ENCODE peak calls at places on chromosomes 1 and 21, in six cellular contexts. G is PC-9, W is PC-3, B is neural progenitor cell, R is SK-N-MC, X is A673. C is an unnamed sample.

GRCh38 chr1:161200421-161200991 is 1.7 kb upstream of the ADAMTS4 start:
- DNase-seq in G (no peak), W (no peak), B (peak), R (no peak), X (no peak), C (no peak)

GRCh38 chr1:156581661-156582387 is 2.3 kb downstream of the TTC24 start:
- DNase-seq in G (no peak), W (no peak), B (no peak), R (no peak), X (no peak), C (no peak)

GRCh38 chr1:12057940-12058687 is 5.0 kb upstream of the TNFRSF8 start:
- DNase-seq in G (no peak), W (no peak), B (no peak), R (no peak), X (no peak), C (no peak)

GRCh38 chr1:163436133-163436532 is 114.4 kb downstream of the NUF2 start:
- DNase-seq in G (no peak), W (no peak), B (no peak), R (no peak), X (no peak), C (no peak)

GRCh38 chr21:27079807-27080206 is 112.9 kb upstream of the ADAMTS5 start:
- DNase-seq in G (no peak), W (no peak), B (no peak), R (no peak), X (peak), C (no peak)

GRCh38 chr21:21163904-21164303 is 165.7 kb downstream of the NCAM2 start:
- DNase-seq in G (no peak), W (peak), B (peak), R (peak), X (peak), C (peak)

GRCh38 chr1:30811187-30811586 is 53.6 kb upstream of the LAPTM5 start:
- DNase-seq in G (no peak), W (no peak), B (no peak), R (no peak), X (no peak), C (no peak)

GRCh38 chr21:29578306-29578705 is 279.6 kb downstream of the BACH1 start:
- DNase-seq in G (no peak), W (no peak), B (no peak), R (no peak), X (peak), C (no peak)

GRCh38 chr1:203671047-203671446 is 44.4 kb downstream of the ATP2B4 start:
- DNase-seq in G (no peak), W (no peak), B (no peak), R (no peak), X (no peak), C (no peak)

GRCh38 chr1:226951286-226952120 is 11.4 kb downstream of the COQ8A start:
- DNase-seq in G (no peak), W (peak), B (no peak), R (no peak), X (no peak), C (no peak)

GRCh38 chr1:14913475-14914155 is 239.9 kb upstream of the TMEM51 start:
- DNase-seq in G (no peak), W (no peak), B (no peak), R (no peak), X (no peak), C (no peak)

GRCh38 chr1:55504306-55504706 is 289.1 kb upstream of the USP24 start:
- DNase-seq in G (no peak), W (no peak), B (peak), R (no peak), X (no peak), C (no peak)

GRCh38 chr1:156073110-156073693 is 9.1 kb downstream of the MEX3A start:
- DNase-seq in G (no peak), W (no peak), B (no peak), R (no peak), X (no peak), C (no peak)

GRCh38 chr1:158037876-158038359 is 44.5 kb downstream of the KIRREL1 start:
- DNase-seq in G (peak), W (peak), B (no peak), R (no peak), X (peak), C (no peak)

GRCh38 chr1:207825719-207826556 is 74.1 kb downstream of the CD46 start:
- DNase-seq in G (no peak), W (peak), B (no peak), R (no peak), X (no peak), C (no peak)

DNA sequence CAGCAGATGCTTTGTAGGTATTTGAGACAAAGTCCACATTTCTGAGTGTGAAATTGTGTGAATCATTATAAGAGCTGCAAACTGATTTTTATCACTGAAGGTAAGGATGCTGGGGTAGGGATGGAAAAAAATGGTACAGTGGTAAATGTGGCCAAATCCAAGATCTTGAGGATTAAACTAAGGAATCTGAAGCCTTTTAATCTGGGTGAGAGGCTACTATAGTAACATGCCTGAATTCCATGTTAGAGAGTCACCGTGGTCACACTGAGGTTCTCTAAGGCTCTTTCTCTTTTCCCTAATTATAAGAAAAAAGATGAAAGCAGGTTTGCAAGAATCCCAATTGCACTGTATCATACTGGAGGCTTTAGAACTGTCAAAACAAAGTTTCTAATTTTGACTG is 17.6 kb downstream of the PTGER3 start:
- DNase-seq in G (no peak), W (no peak), B (no peak), R (no peak), X (no peak), C (no peak)
- TF ChIP-seq EZH2 in G (no peak), W (no peak), B (no peak), R (no peak), X (no peak), C (no peak)

GRCh38 chr1:118988186-118989005 is at the start of gene TBX15:
- DNase-seq in G (no peak), W (no peak), B (peak), R (no peak), X (no peak), C (no peak)

GRCh38 chr1:118991448-118991847 is 3.3 kb upstream of the TBX15 start:
- DNase-seq in G (no peak), W (no peak), B (no peak), R (no peak), X (no peak), C (no peak)

GRCh38 chr1:118989006-118989736 is 1.0 kb upstream of the TBX15 start:
- DNase-seq in G (no peak), W (no peak), B (peak), R (no peak), X (no peak), C (no peak)

GRCh38 chr1:118990513-118991131 is 2.5 kb upstream of the TBX15 start:
- DNase-seq in G (no peak), W (no peak), B (no peak), R (no peak), X (no peak), C (no peak)

GRCh38 chr1:118989878-118990378 is 1.8 kb upstream of the TBX15 start:
- DNase-seq in G (no peak), W (no peak), B (peak), R (no peak), X (no peak), C (no peak)
- TF ChIP-seq EZH2 in G (no peak), W (no peak), B (peak), R (no peak), X (no peak), C (no peak)

GRCh38 chr1:165355977-165356811 is at the start of gene LMX1A:
- DNase-seq in G (no peak), W (no peak), B (peak), R (no peak), X (peak), C (no peak)
- TF ChIP-seq EZH2 in G (no peak), W (peak), B (peak), R (no peak), X (peak), C (no peak)

DNA sequence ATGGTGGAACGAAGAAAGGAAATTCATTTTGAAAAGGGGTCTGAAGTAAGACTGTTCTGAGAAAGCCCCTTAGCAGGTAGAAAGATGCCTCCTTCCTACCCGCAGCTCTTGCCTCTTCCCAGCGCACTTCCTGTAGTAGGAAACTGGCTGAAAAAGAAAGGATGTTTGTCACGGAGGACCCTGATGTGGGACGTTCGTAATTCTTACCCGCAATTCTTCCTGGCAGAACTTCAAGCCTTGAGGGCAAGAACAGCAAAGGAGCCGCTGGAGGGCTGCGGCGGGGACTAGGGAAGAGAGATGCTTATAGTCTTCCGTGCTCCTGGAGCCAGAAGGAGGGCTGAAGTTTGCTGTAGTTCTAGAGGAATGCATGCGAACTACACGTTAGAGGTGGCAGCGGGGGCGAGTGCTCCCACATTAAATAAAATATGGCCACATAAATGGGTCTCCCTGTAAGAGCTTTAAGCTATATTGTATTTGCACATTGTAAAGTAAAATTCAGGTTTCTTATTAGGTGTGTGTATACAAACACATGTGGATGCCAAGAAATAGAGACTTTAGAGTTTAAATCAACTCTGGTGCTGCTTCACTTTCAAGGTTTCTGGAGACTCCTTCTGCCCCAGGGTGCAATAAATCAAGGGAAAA is 6.4 kb downstream of the C1orf53 start:
- DNase-seq in G (no peak), W (no peak), B (peak), R (peak), X (peak), C (no peak)
- TF ChIP-seq EZH2 in G (no peak), W (no peak), B (peak), R (no peak), X (peak), C (no peak)

GRCh38 chr1:180235502-180236239 is 5.6 kb downstream of the LHX4 start:
- DNase-seq in G (no peak), W (no peak), B (peak), R (no peak), X (no peak), C (no peak)
- TF ChIP-seq EZH2 in G (no peak), W (no peak), B (peak), R (peak), X (peak), C (no peak)

DNA sequence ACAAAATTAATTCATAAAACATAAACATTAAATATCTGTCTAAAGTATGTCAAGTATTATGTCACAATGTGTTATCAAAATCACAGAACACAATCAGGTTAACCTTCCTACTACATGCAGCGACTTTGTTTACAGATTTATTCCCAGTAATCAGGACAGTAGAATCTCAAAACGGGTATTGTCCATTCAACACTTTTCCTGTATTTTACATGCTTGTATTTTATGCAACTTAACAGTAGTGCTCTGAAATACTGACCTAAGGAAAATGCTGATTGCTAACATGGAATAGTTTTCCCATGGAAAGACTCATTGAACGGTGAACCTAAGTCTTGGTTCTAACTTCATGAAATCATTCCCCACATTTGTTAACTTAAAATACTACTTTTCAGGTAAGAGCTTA is 2.3 kb downstream of the SERBP1 start:
- DNase-seq in G (no peak), W (no peak), B (no peak), R (no peak), X (no peak), C (no peak)
- TF ChIP-seq EZH2 in G (no peak), W (no peak), B (no peak), R (no peak), X (no peak), C (no peak)

GRCh38 chr1:201877877-201878339 is 10.8 kb upstream of the SHISA4 start:
- DNase-seq in G (peak), W (peak), B (peak), R (peak), X (peak), C (peak)
- TF ChIP-seq EZH2 in G (no peak), W (no peak), B (no peak), R (no peak), X (no peak), C (no peak)

GRCh38 chr1:205041121-205041758 is 1.8 kb upstream of the CNTN2 start:
- DNase-seq in G (no peak), W (no peak), B (no peak), R (no peak), X (no peak), C (no peak)

GRCh38 chr1:205043866-205044265 is 854 bp downstream of the CNTN2 start:
- DNase-seq in G (no peak), W (no peak), B (peak), R (no peak), X (no peak), C (no peak)

GRCh38 chr1:205044745-205045144 is 1.7 kb downstream of the CNTN2 start:
- DNase-seq in G (no peak), W (no peak), B (peak), R (no peak), X (no peak), C (no peak)

GRCh38 chr1:205041998-205042910 is 758 bp upstream of the CNTN2 start:
- DNase-seq in G (no peak), W (no peak), B (no peak), R (no peak), X (no peak), C (no peak)

DNA sequence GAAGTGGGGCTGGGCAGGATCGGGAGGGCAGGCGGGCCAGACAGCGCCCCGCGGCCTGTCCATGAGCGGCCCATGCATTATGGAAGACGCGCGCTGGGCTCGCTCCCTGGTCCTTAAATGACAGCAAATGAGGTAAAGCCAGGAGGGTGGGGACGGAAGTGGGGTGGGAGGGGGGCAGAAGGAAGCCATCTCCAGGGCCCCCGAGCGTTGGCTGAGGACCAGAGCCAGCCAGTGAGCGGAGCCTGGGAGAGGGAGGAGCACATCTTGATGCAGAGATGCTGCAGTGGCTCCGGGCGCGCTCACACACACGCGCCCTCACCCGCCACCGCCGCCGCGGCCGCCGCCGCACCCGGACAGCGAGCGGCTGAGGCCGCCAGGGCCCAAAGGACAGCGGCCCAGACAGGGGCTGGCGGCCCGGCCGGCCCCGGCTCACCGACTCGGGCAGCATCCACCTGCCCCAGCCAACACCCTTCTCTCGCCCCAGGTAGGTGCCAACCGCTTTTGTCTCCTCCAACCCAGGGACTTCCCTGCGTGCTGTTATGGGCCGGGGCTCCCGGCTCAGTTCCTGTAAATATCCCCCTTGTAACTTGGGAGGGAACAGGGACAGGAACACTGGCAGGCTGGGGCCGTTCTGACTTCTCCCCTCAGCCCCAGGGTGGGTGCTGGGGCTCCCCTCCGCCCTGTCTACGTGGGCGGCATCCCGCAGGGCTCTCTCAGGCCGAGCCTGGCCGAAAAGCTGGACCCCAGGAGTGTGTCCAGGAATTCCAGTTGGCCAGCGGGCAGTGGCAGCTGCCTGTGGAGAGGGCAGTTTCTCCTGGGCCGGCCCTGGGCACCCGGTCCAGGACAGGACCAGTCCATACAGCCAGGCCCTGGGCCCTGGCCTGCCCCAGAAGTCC is at the start of gene CNTN2:
- DNase-seq in G (no peak), W (no peak), B (peak), R (no peak), X (no peak), C (no peak)
- TF ChIP-seq EZH2 in G (no peak), W (peak), B (no peak), R (no peak), X (no peak), C (no peak)

DNA sequence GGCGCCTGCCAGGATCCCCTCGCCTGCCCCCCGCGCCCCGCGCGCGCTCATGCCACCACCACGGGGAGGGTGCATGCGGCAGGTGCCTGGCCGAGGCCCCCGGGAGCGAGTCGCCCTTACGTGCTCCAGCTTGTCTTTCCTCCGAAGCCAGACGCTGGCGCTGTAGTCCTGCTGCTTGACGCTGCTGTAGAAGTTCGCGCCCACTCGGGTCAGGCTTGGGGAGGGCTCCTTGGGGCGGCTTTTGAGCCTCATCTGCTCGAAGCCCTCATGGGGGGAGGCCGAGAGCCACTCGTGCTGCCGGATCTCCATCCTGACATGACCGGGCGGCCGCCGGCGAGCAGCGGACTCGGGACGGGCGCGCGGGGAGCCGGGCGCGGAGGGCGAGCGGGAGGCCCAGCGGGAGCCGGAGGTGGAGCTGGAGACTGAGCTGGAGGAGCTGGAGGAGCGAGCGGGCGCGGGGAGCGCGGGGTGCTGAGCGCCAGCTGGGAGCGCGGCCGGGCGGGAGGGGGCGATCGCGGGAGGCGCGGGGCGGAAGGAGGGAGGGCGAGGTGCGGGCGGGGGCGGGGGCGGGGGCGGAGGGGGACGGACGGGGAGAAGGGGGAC is 428 bp downstream of the PLD5 start:
- DNase-seq in G (no peak), W (peak), B (peak), R (no peak), X (peak), C (no peak)
- TF ChIP-seq EZH2 in G (no peak), W (peak), B (no peak), R (no peak), X (no peak), C (no peak)

GRCh38 chr1:148160421-148161251 is 8.6 kb upstream of the NBPF11 start:
- DNase-seq in G (no peak), W (no peak), B (no peak), R (no peak), X (no peak), C (no peak)

GRCh38 chr1:148160048-148160395 is 7.9 kb upstream of the NBPF11 start:
- DNase-seq in G (no peak), W (no peak), B (no peak), R (no peak), X (no peak), C (no peak)

GRCh38 chr1:148161252-148161901 is 9.3 kb upstream of the NBPF11 start:
- DNase-seq in G (no peak), W (no peak), B (no peak), R (no peak), X (no peak), C (no peak)

GRCh38 chr1:148162363-148162762 is 10.3 kb upstream of the NBPF11 start:
- DNase-seq in G (no peak), W (no peak), B (no peak), R (no peak), X (no peak), C (no peak)

DNA sequence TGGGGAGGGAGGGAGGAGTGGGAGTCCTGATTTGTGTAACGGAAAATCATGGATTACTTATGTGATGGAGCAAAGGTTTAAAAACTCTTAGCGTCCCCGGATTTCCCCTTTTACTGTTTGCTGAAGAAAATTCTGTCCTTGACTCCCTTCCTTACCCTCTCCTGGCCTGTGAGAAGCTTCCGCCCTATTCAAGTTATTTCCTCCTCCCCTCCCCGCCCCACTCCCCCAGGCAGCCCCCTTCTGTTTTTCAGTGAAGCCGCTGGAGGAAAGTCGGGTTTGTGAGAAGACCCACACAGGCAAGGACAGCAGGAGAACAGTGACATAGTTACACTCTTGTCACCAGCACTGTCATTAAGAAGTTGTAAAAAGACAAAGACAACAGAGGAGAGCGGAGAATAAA is 6.5 kb upstream of the NBPF11 start:
- DNase-seq in G (no peak), W (no peak), B (no peak), R (no peak), X (no peak), C (no peak)
- TF ChIP-seq EZH2 in G (no peak), W (no peak), B (no peak), R (no peak), X (no peak), C (no peak)

C was measured in HCT116.